ENCODE peak calls at places on chromosomes 13 and 19, in six cellular contexts. One of them, this sample, is unnamed.

GRCh38 chr13:68272652-68273051 is 1042.5 kb upstream of the PCDH9 start:
- DNase-seq in dorsolateral prefrontal cortex: no peak
- DNase-seq in CD4-positive, CD25-positive, alpha-beta regulatory T cell: no peak
- DNase-seq in cardiac muscle cell: no peak
- DNase-seq in RWPE1: no peak
- DNase-seq in breast epithelium: no peak
- DNase-seq in this sample: no peak

GRCh38 chr13:25752957-25753540 is 298.8 kb downstream of the SHISA2 start:
- DNase-seq in dorsolateral prefrontal cortex: no peak
- DNase-seq in CD4-positive, CD25-positive, alpha-beta regulatory T cell: no peak
- DNase-seq in cardiac muscle cell: peak; percentile 93
- DNase-seq in RWPE1: peak; percentile 51
- DNase-seq in breast epithelium: no peak
- DNase-seq in this sample: no peak

GRCh38 chr19:16435238-16435911 is 36.4 kb downstream of the EPS15L1 start:
- DNase-seq in dorsolateral prefrontal cortex: peak; percentile 52
- DNase-seq in CD4-positive, CD25-positive, alpha-beta regulatory T cell: no peak
- DNase-seq in cardiac muscle cell: peak; percentile 96
- DNase-seq in RWPE1: no peak
- DNase-seq in breast epithelium: peak; percentile 57
- DNase-seq in this sample: no peak

GRCh38 chr19:39531834-39532232 is 819 bp downstream of the EID2B start:
- DNase-seq in dorsolateral prefrontal cortex: no peak
- DNase-seq in CD4-positive, CD25-positive, alpha-beta regulatory T cell: no peak
- DNase-seq in cardiac muscle cell: no peak
- DNase-seq in RWPE1: no peak
- DNase-seq in breast epithelium: no peak
- DNase-seq in this sample: no peak

GRCh38 chr19:31338069-31338767 is 11.0 kb downstream of the TSHZ3 start:
- DNase-seq in dorsolateral prefrontal cortex: peak; percentile 32
- DNase-seq in CD4-positive, CD25-positive, alpha-beta regulatory T cell: no peak
- DNase-seq in cardiac muscle cell: peak; percentile 94
- DNase-seq in RWPE1: no peak
- DNase-seq in breast epithelium: no peak
- DNase-seq in this sample: no peak

GRCh38 chr19:17873661-17874422 is 2.1 kb downstream of the SLC5A5 start:
- DNase-seq in dorsolateral prefrontal cortex: no peak
- DNase-seq in CD4-positive, CD25-positive, alpha-beta regulatory T cell: peak; percentile 53
- DNase-seq in cardiac muscle cell: peak; percentile 30
- DNase-seq in RWPE1: peak; percentile 81
- DNase-seq in breast epithelium: no peak
- DNase-seq in this sample: peak; percentile 72

GRCh38 chr13:45873491-45874360 is 22.2 kb upstream of the SIAH3 start:
- DNase-seq in dorsolateral prefrontal cortex: no peak
- DNase-seq in CD4-positive, CD25-positive, alpha-beta regulatory T cell: no peak
- DNase-seq in cardiac muscle cell: no peak
- DNase-seq in RWPE1: peak; percentile 44
- DNase-seq in breast epithelium: no peak
- DNase-seq in this sample: no peak

GRCh38 chr19:39257227-39257626 is 8.6 kb upstream of the IFNL4 start:
- DNase-seq in dorsolateral prefrontal cortex: no peak
- DNase-seq in CD4-positive, CD25-positive, alpha-beta regulatory T cell: no peak
- DNase-seq in cardiac muscle cell: no peak
- DNase-seq in RWPE1: no peak
- DNase-seq in breast epithelium: no peak
- DNase-seq in this sample: no peak

GRCh38 chr19:4518345-4519171 is at the start of gene PLIN4:
- DNase-seq in dorsolateral prefrontal cortex: peak; percentile 34
- DNase-seq in CD4-positive, CD25-positive, alpha-beta regulatory T cell: no peak
- DNase-seq in cardiac muscle cell: peak; percentile 94
- DNase-seq in RWPE1: no peak
- DNase-seq in breast epithelium: peak; percentile 74
- DNase-seq in this sample: no peak

GRCh38 chr19:41530761-41531301 is 45.1 kb upstream of the CEACAM21 start:
- DNase-seq in dorsolateral prefrontal cortex: no peak
- DNase-seq in CD4-positive, CD25-positive, alpha-beta regulatory T cell: no peak
- DNase-seq in cardiac muscle cell: peak; percentile 62
- DNase-seq in RWPE1: no peak
- DNase-seq in breast epithelium: peak; percentile 57
- DNase-seq in this sample: no peak

GRCh38 chr19:7460562-7460966 is 28.3 kb downstream of the PEX11G start:
- DNase-seq in dorsolateral prefrontal cortex: no peak
- DNase-seq in CD4-positive, CD25-positive, alpha-beta regulatory T cell: no peak
- DNase-seq in cardiac muscle cell: peak; percentile 35
- DNase-seq in RWPE1: peak; percentile 45
- DNase-seq in breast epithelium: no peak
- DNase-seq in this sample: no peak

GRCh38 chr13:107457686-107458085 is 757.6 kb downstream of the LIG4 start:
- DNase-seq in dorsolateral prefrontal cortex: no peak
- DNase-seq in CD4-positive, CD25-positive, alpha-beta regulatory T cell: no peak
- DNase-seq in cardiac muscle cell: no peak
- DNase-seq in RWPE1: no peak
- DNase-seq in breast epithelium: no peak
- DNase-seq in this sample: no peak

GRCh38 chr19:48290341-48290922 is 20.6 kb downstream of the ZNF114 start:
- DNase-seq in dorsolateral prefrontal cortex: no peak
- DNase-seq in CD4-positive, CD25-positive, alpha-beta regulatory T cell: no peak
- DNase-seq in cardiac muscle cell: peak; percentile 46
- DNase-seq in RWPE1: peak; percentile 55
- DNase-seq in breast epithelium: no peak
- DNase-seq in this sample: no peak

GRCh38 chr19:10501971-10502523 is 1.1 kb downstream of the KEAP1 start:
- DNase-seq in dorsolateral prefrontal cortex: peak; percentile 74
- DNase-seq in CD4-positive, CD25-positive, alpha-beta regulatory T cell: no peak
- DNase-seq in cardiac muscle cell: peak; percentile 44
- DNase-seq in RWPE1: peak; percentile 45
- DNase-seq in breast epithelium: peak; percentile 76
- DNase-seq in this sample: peak; percentile 53

GRCh38 chr19:48899781-48900476 is at the start of gene NUCB1:
- DNase-seq in dorsolateral prefrontal cortex: peak; percentile 99
- DNase-seq in CD4-positive, CD25-positive, alpha-beta regulatory T cell: peak; percentile 98
- DNase-seq in cardiac muscle cell: peak; percentile 100
- DNase-seq in RWPE1: peak; percentile 99
- DNase-seq in breast epithelium: peak; percentile 99
- DNase-seq in this sample: peak; percentile 98

GRCh38 chr19:1062387-1063029 is 4.5 kb upstream of the ARHGAP45 start:
- DNase-seq in dorsolateral prefrontal cortex: no peak
- DNase-seq in CD4-positive, CD25-positive, alpha-beta regulatory T cell: peak; percentile 1
- DNase-seq in cardiac muscle cell: no peak
- DNase-seq in RWPE1: peak; percentile 48
- DNase-seq in breast epithelium: no peak
- DNase-seq in this sample: no peak

GRCh38 chr19:41018736-41019290 is 27.7 kb downstream of the CYP2B6 start:
- DNase-seq in dorsolateral prefrontal cortex: no peak
- DNase-seq in CD4-positive, CD25-positive, alpha-beta regulatory T cell: no peak
- DNase-seq in cardiac muscle cell: no peak
- DNase-seq in RWPE1: no peak
- DNase-seq in breast epithelium: no peak
- DNase-seq in this sample: no peak

GRCh38 chr13:71751074-71751473 is 115.9 kb downstream of the DACH1 start:
- DNase-seq in dorsolateral prefrontal cortex: no peak
- DNase-seq in CD4-positive, CD25-positive, alpha-beta regulatory T cell: no peak
- DNase-seq in cardiac muscle cell: no peak
- DNase-seq in RWPE1: no peak
- DNase-seq in breast epithelium: no peak
- DNase-seq in this sample: no peak

GRCh38 chr19:12720851-12721655 is 2.7 kb downstream of the TNPO2 start:
- DNase-seq in dorsolateral prefrontal cortex: no peak
- DNase-seq in CD4-positive, CD25-positive, alpha-beta regulatory T cell: no peak
- DNase-seq in cardiac muscle cell: peak; percentile 32
- DNase-seq in RWPE1: peak; percentile 13
- DNase-seq in breast epithelium: no peak
- DNase-seq in this sample: no peak

GRCh38 chr13:40379794-40380608 is 286.4 kb downstream of the FOXO1 start:
- DNase-seq in dorsolateral prefrontal cortex: no peak
- DNase-seq in CD4-positive, CD25-positive, alpha-beta regulatory T cell: no peak
- DNase-seq in cardiac muscle cell: no peak
- DNase-seq in RWPE1: no peak
- DNase-seq in breast epithelium: no peak
- DNase-seq in this sample: no peak

GRCh38 chr19:17951151-17952040 is 15.5 kb upstream of the KCNN1 start:
- DNase-seq in dorsolateral prefrontal cortex: no peak
- DNase-seq in CD4-positive, CD25-positive, alpha-beta regulatory T cell: no peak
- DNase-seq in cardiac muscle cell: no peak
- DNase-seq in RWPE1: no peak
- DNase-seq in breast epithelium: no peak
- DNase-seq in this sample: no peak

GRCh38 chr19:10143700-10144099 is 24.0 kb upstream of the EIF3G start:
- DNase-seq in dorsolateral prefrontal cortex: no peak
- DNase-seq in CD4-positive, CD25-positive, alpha-beta regulatory T cell: no peak
- DNase-seq in cardiac muscle cell: no peak
- DNase-seq in RWPE1: no peak
- DNase-seq in breast epithelium: no peak
- DNase-seq in this sample: no peak

DNA sequence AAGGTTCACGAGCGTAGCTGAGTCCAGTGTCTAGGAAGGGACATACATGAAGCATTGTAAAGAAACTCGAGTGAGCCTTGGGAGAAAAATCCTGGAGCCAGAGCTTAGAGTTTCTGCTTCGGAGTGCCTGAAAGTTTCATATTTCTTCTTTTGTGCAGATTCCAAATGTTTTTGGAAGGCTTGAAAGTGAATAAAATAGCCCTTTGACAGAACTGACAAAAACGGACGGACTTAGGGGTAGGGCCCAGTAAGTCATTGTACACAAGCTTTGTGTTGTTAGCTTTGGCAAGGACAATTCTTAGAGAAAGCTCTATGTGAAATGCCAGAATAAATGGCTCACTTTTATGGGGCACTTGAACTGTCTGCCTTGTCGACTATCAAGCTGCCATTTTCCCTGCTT is 2.7 kb downstream of the RNF113B start:
- DNase-seq in dorsolateral prefrontal cortex: no peak
- DNase-seq in CD4-positive, CD25-positive, alpha-beta regulatory T cell: no peak
- DNase-seq in cardiac muscle cell: no peak
- DNase-seq in RWPE1: no peak
- DNase-seq in breast epithelium: no peak
- DNase-seq in this sample: no peak
- H3K27ac ChIP-seq in dorsolateral prefrontal cortex: no peak overlapping the region
- H3K27ac ChIP-seq in CD4-positive, CD25-positive, alpha-beta regulatory T cell: no peak overlapping the region
- H3K27ac ChIP-seq in cardiac muscle cell: no peak overlapping the region
- H3K27ac ChIP-seq in RWPE1: no peak overlapping the region
- H3K27ac ChIP-seq in breast epithelium: peak overlapping the region; percentile 92
- H3K27ac ChIP-seq in this sample: no peak overlapping the region

GRCh38 chr13:48493851-48494250 is 39.0 kb downstream of the RCBTB2 start:
- DNase-seq in dorsolateral prefrontal cortex: no peak
- DNase-seq in CD4-positive, CD25-positive, alpha-beta regulatory T cell: no peak
- DNase-seq in cardiac muscle cell: peak; percentile 66
- DNase-seq in RWPE1: no peak
- DNase-seq in breast epithelium: no peak
- DNase-seq in this sample: no peak
- H3K27ac ChIP-seq in dorsolateral prefrontal cortex: peak overlapping the region; percentile 77
- H3K27ac ChIP-seq in CD4-positive, CD25-positive, alpha-beta regulatory T cell: peak overlapping the region; percentile 79
- H3K27ac ChIP-seq in cardiac muscle cell: no peak overlapping the region
- H3K27ac ChIP-seq in RWPE1: no peak overlapping the region
- H3K27ac ChIP-seq in breast epithelium: peak overlapping the region; percentile 86
- H3K27ac ChIP-seq in this sample: peak overlapping the region; percentile 26

GRCh38 chr13:50214514-50214913 is 199.3 kb downstream of the KCNRG start:
- DNase-seq in dorsolateral prefrontal cortex: no peak
- DNase-seq in CD4-positive, CD25-positive, alpha-beta regulatory T cell: no peak
- DNase-seq in cardiac muscle cell: no peak
- DNase-seq in RWPE1: no peak
- DNase-seq in breast epithelium: no peak
- DNase-seq in this sample: no peak

GRCh38 chr13:50209646-50210045 is 194.4 kb downstream of the KCNRG start:
- DNase-seq in dorsolateral prefrontal cortex: no peak
- DNase-seq in CD4-positive, CD25-positive, alpha-beta regulatory T cell: no peak
- DNase-seq in cardiac muscle cell: no peak
- DNase-seq in RWPE1: no peak
- DNase-seq in breast epithelium: no peak
- DNase-seq in this sample: no peak

GRCh38 chr13:50213526-50213925 is 198.3 kb downstream of the KCNRG start:
- DNase-seq in dorsolateral prefrontal cortex: no peak
- DNase-seq in CD4-positive, CD25-positive, alpha-beta regulatory T cell: no peak
- DNase-seq in cardiac muscle cell: no peak
- DNase-seq in RWPE1: no peak
- DNase-seq in breast epithelium: no peak
- DNase-seq in this sample: no peak

GRCh38 chr13:50203256-50204083 is 188.2 kb downstream of the KCNRG start:
- DNase-seq in dorsolateral prefrontal cortex: no peak
- DNase-seq in CD4-positive, CD25-positive, alpha-beta regulatory T cell: no peak
- DNase-seq in cardiac muscle cell: no peak
- DNase-seq in RWPE1: no peak
- DNase-seq in breast epithelium: no peak
- DNase-seq in this sample: no peak

GRCh38 chr13:50208826-50209335 is 193.6 kb downstream of the KCNRG start:
- DNase-seq in dorsolateral prefrontal cortex: no peak
- DNase-seq in CD4-positive, CD25-positive, alpha-beta regulatory T cell: no peak
- DNase-seq in cardiac muscle cell: peak; percentile 92
- DNase-seq in RWPE1: no peak
- DNase-seq in breast epithelium: no peak
- DNase-seq in this sample: no peak
- H3K27ac ChIP-seq in dorsolateral prefrontal cortex: no peak overlapping the region
- H3K27ac ChIP-seq in CD4-positive, CD25-positive, alpha-beta regulatory T cell: no peak overlapping the region
- H3K27ac ChIP-seq in cardiac muscle cell: no peak overlapping the region
- H3K27ac ChIP-seq in RWPE1: peak overlapping the region; percentile 75
- H3K27ac ChIP-seq in breast epithelium: peak overlapping the region; percentile 46
- H3K27ac ChIP-seq in this sample: no peak overlapping the region

GRCh38 chr13:23777571-23777870 is 111.7 kb downstream of the MIPEP start:
- DNase-seq in dorsolateral prefrontal cortex: no peak
- DNase-seq in CD4-positive, CD25-positive, alpha-beta regulatory T cell: no peak
- DNase-seq in cardiac muscle cell: no peak
- DNase-seq in RWPE1: no peak
- DNase-seq in breast epithelium: no peak
- DNase-seq in this sample: no peak

GRCh38 chr13:23772717-23773116 is 116.5 kb downstream of the MIPEP start:
- DNase-seq in dorsolateral prefrontal cortex: no peak
- DNase-seq in CD4-positive, CD25-positive, alpha-beta regulatory T cell: no peak
- DNase-seq in cardiac muscle cell: no peak
- DNase-seq in RWPE1: no peak
- DNase-seq in breast epithelium: no peak
- DNase-seq in this sample: no peak

GRCh38 chr13:23778879-23779278 is 110.3 kb downstream of the MIPEP start:
- DNase-seq in dorsolateral prefrontal cortex: no peak
- DNase-seq in CD4-positive, CD25-positive, alpha-beta regulatory T cell: no peak
- DNase-seq in cardiac muscle cell: peak; percentile 61
- DNase-seq in RWPE1: no peak
- DNase-seq in breast epithelium: no peak
- DNase-seq in this sample: no peak

GRCh38 chr13:23776698-23777570 is 112.3 kb downstream of the MIPEP start:
- DNase-seq in dorsolateral prefrontal cortex: no peak
- DNase-seq in CD4-positive, CD25-positive, alpha-beta regulatory T cell: no peak
- DNase-seq in cardiac muscle cell: peak; percentile 42
- DNase-seq in RWPE1: no peak
- DNase-seq in breast epithelium: no peak
- DNase-seq in this sample: no peak

DNA sequence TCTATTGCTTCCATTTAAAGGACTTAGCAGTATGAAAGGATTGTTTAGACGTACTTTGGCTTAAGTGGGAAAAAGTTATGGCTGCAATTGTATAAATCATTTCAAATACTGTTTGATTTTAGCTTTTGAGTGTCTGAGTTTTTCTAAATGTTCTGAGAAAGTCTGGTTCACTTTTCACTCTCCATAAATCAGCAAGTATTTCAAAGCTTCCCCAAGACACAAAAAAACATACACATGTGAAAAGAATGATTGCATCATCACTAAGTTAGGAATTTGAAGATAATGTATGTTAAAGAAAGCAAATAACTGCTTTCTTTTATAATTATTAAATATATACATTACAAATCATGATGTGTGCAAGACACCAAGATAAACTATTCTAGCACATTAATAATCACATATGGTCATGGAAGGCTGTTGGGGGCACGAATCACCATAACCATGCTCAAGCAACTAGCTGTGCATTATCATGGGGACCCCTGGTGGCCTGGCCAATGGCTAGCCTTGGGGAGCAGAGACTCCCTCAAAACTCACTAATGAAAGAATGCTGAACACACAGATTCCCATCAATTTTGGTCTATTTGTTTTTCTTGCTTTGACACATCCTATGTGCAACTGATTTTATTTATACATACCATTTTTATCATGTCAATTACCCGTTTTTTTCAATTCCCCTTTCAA is 111.1 kb downstream of the MIPEP start:
- DNase-seq in dorsolateral prefrontal cortex: no peak
- DNase-seq in CD4-positive, CD25-positive, alpha-beta regulatory T cell: no peak
- DNase-seq in cardiac muscle cell: no peak
- DNase-seq in RWPE1: no peak
- DNase-seq in breast epithelium: no peak
- DNase-seq in this sample: no peak
- H3K27ac ChIP-seq in dorsolateral prefrontal cortex: no peak overlapping the region
- H3K27ac ChIP-seq in CD4-positive, CD25-positive, alpha-beta regulatory T cell: no peak overlapping the region
- H3K27ac ChIP-seq in cardiac muscle cell: no peak overlapping the region
- H3K27ac ChIP-seq in RWPE1: no peak overlapping the region
- H3K27ac ChIP-seq in breast epithelium: no peak overlapping the region
- H3K27ac ChIP-seq in this sample: no peak overlapping the region

This sample was measured in CD4-positive, alpha-beta T cell.